ENCODE peak calls at places on chromosomes 1 and 21, in ten cellular contexts. R, F, C, K, A, E, N, S, Y and D are unnamed samples.

GRCh38 chr1:119651133-119651532 is 3.1 kb upstream of the ZNF697 start:
- DNase-seq in S (no peak), N (no peak), F (no peak), E (no peak), A (no peak), Y (no peak), R (no peak), C (no peak), K (no peak), D (no peak)

GRCh38 chr1:212556822-212557549 is 51.6 kb upstream of the ATF3 start:
- DNase-seq in F (no peak), Y (no peak), K (no peak), C (no peak), A (no peak), R (no peak), E (no peak), S (no peak), N (no peak), D (no peak)

GRCh38 chr1:98099501-98099900 is 178.7 kb upstream of the DPYD start:
- DNase-seq in C (no peak), E (no peak), K (no peak), R (no peak), A (no peak), S (no peak), Y (no peak), N (no peak), F (no peak), D (no peak)

GRCh38 chr1:2968471-2968881 is 52.8 kb upstream of the ACTRT2 start:
- DNase-seq in F (peak; percentile 62), Y (no peak), K (no peak), E (no peak), A (no peak), N (no peak), R (no peak), S (no peak), C (no peak), D (no peak)

GRCh38 chr1:186738896-186739295 is 58.7 kb upstream of the PTGS2 start:
- DNase-seq in K (no peak), R (no peak), C (no peak), F (no peak), Y (no peak), E (no peak), N (no peak), A (no peak), S (no peak), D (no peak)

GRCh38 chr1:2240251-2241156 is 12.4 kb downstream of the SKI start:
- DNase-seq in R (peak; percentile 82), E (peak; percentile 29), A (no peak), S (peak; percentile 86), K (peak; percentile 71), C (peak; percentile 87), Y (no peak), N (peak; percentile 84), F (peak; percentile 78), D (no peak)

GRCh38 chr1:169892819-169893644 is 664 bp downstream of the SCYL3 start:
- DNase-seq in E (peak; percentile 27), K (peak; percentile 54), A (peak; percentile 21), N (no peak), S (peak; percentile 53), C (peak; percentile 42), F (peak; percentile 51), R (peak; percentile 62), Y (no peak), D (peak; percentile 62)

GRCh38 chr1:209435654-209436566 is 147.6 kb upstream of the CAMK1G start:
- DNase-seq in S (peak; percentile 73), K (peak; percentile 48), R (peak; percentile 60), A (peak; percentile 92), E (peak; percentile 77), C (peak; percentile 46), F (peak; percentile 77), Y (peak; percentile 32), N (peak; percentile 87), D (peak; percentile 74)

GRCh38 chr1:212488436-212489283 is 55.9 kb downstream of the NENF start:
- DNase-seq in E (peak; percentile 97), C (no peak), F (peak; percentile 69), Y (no peak), A (peak; percentile 54), S (peak; percentile 57), R (peak; percentile 85), K (peak; percentile 62), N (peak; percentile 85), D (no peak)

GRCh38 chr1:168387781-168388760 is 107.4 kb downstream of the TBX19 start:
- DNase-seq in R (no peak), F (no peak), N (no peak), E (no peak), Y (no peak), A (no peak), C (no peak), S (no peak), K (no peak), D (no peak)

GRCh38 chr1:3082571-3083516 is 13.8 kb downstream of the PRDM16 start:
- DNase-seq in F (no peak), R (no peak), C (no peak), Y (no peak), N (no peak), E (no peak), S (no peak), K (no peak), A (no peak), D (no peak)

GRCh38 chr1:171743014-171743870 is 1.4 kb upstream of the VAMP4 start:
- DNase-seq in N (peak; percentile 25), S (peak; percentile 51), E (peak; percentile 89), R (no peak), Y (no peak), C (no peak), F (no peak), K (peak; percentile 31), A (no peak), D (peak; percentile 23)

GRCh38 chr1:16126738-16127515 is 28.9 kb downstream of the EPHA2 start:
- DNase-seq in R (no peak), A (no peak), K (no peak), C (peak; percentile 14), E (no peak), S (no peak), N (no peak), F (no peak), Y (no peak), D (no peak)

GRCh38 chr1:182739545-182739944 is 50.0 kb upstream of the NPL start:
- DNase-seq in R (no peak), A (no peak), F (no peak), E (no peak), S (no peak), N (no peak), C (no peak), K (peak; percentile 77), Y (no peak), D (no peak)

DNA sequence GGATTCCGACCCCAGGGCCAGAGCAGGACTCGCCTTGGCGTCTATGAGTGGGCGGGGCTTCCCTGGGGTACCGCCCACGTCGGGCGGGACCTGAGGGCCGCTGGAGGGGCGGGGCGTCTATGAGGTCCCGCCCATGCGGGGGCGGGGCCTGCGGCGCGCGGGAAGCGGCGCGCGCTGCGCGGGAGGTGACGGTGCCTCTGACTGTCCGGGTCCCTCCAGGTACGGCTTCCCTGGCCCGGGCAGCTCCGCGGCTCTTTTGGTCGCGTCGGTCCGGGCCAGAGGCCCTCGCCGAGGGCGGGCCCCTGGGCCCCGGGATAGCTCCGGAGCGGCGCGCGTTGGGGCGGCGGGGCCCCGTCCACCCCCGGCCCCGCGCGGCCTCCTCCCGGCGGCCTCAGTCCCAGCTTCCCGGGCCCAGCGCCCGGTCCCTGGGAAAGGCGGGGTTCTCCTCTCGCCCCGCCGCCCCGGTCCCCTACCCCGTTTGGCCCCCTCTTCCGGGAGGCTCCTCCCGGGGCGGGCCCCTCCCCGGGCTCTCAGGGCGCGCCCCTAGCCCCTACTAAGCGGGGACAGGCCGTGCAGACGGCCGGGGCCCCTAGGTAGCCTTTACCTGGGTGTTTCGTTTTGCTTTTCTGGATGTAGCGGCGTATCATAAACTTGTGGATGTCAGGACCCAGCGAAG is at the start of gene CHAF1B:
- DNase-seq in C (peak; percentile 68), A (peak; percentile 33), R (peak; percentile 89), E (peak; percentile 65), K (peak; percentile 88), S (peak; percentile 84), F (peak; percentile 92), Y (peak; percentile 91), N (peak; percentile 70), D (peak; percentile 88)
- TF ChIP-seq POLR2A in C (peak; percentile 43), A (peak; percentile 43), R (no peak), E (peak; percentile 42), K (peak; percentile 57), S (peak; percentile 17), F (peak; percentile 61), Y (peak; percentile 55), N (peak; percentile 26), D (peak; percentile 84)

GRCh38 chr1:114196992-114197907 is 43.6 kb upstream of the SYT6 start:
- DNase-seq in Y (no peak), K (no peak), E (no peak), F (no peak), A (no peak), N (no peak), S (no peak), R (no peak), C (no peak), D (no peak)
- TF ChIP-seq POLR2A in Y (no peak), K (no peak), E (no peak), F (no peak), A (no peak), N (no peak), S (no peak), R (no peak), C (no peak), D (no peak)

GRCh38 chr1:207027221-207027777 is 5.3 kb downstream of the C1orf116 start:
- DNase-seq in N (peak; percentile 64), R (peak; percentile 89), A (peak; percentile 91), S (peak; percentile 51), K (no peak), Y (no peak), E (peak; percentile 22), F (no peak), C (no peak), D (peak; percentile 57)
- TF ChIP-seq POLR2A in N (no peak), R (peak; percentile 92), A (no peak), S (no peak), K (no peak), Y (no peak), E (no peak), F (no peak), C (no peak), D (no peak)

GRCh38 chr1:153968972-153969371 is 1.3 kb downstream of the CREB3L4 start:
- DNase-seq in N (no peak), E (no peak), F (no peak), Y (no peak), C (no peak), S (no peak), R (no peak), K (no peak), A (no peak), D (no peak)

GRCh38 chr1:153968400-153968799 is 698 bp downstream of the CREB3L4 start:
- DNase-seq in C (no peak), R (no peak), A (no peak), Y (no peak), S (no peak), F (no peak), K (peak; percentile 42), N (no peak), E (no peak), D (no peak)

GRCh38 chr1:153968000-153968363 is 280 bp downstream of the CREB3L4 start:
- DNase-seq in K (peak; percentile 59), E (no peak), N (peak; percentile 72), A (no peak), C (no peak), R (peak; percentile 69), F (peak; percentile 87), Y (no peak), S (no peak), D (no peak)

GRCh38 chr1:153970346-153970745 is 2.6 kb downstream of the CREB3L4 start:
- DNase-seq in Y (no peak), E (no peak), A (no peak), K (no peak), R (no peak), F (no peak), N (no peak), C (no peak), S (no peak), D (no peak)

GRCh38 chr1:153967109-153967999 is at the start of gene CREB3L4:
- DNase-seq in K (peak; percentile 94), F (peak; percentile 96), C (peak; percentile 94), E (peak; percentile 98), N (peak; percentile 91), S (peak; percentile 94), Y (peak; percentile 80), R (peak; percentile 96), A (peak; percentile 92), D (peak; percentile 84)
- TF ChIP-seq POLR2A in K (peak; percentile 66), F (peak; percentile 93), C (peak; percentile 86), E (peak; percentile 66), N (peak; percentile 77), S (peak; percentile 97), Y (peak; percentile 71), R (peak; percentile 81), A (peak; percentile 87), D (peak; percentile 78)